ENCODE peak calls at places on chromosomes 3 and 15, in five cellular contexts. H is AG09319, O is AG10803, Q is iris pigment epithelial cell, L is endodermal cell. F is an unnamed sample.
A peak's percentile ranks its signal among the peaks of the same experiment; 100 is the strongest.

GRCh38 chr3:120645083-120645800 is 36.8 kb downstream of the HGD start:
- DNase-seq in H (no peak), O (peak; percentile 15), Q (no peak), L (no peak), F (no peak)

GRCh38 chr3:60746690-60747416 is 504.4 kb downstream of the FHIT start:
- DNase-seq in H (no peak), O (peak; percentile 33), Q (no peak), L (no peak), F (no peak)

GRCh38 chr3:17986393-17986816 is 244.0 kb upstream of the TBC1D5 start:
- DNase-seq in H (no peak), O (no peak), Q (no peak), L (no peak), F (no peak)

GRCh38 chr3:197376020-197376419 is 77.6 kb upstream of the DLG1 start:
- DNase-seq in H (no peak), O (no peak), Q (no peak), L (no peak), F (no peak)

GRCh38 chr15:101162701-101163483 is 89.0 kb downstream of the CHSY1 start:
- DNase-seq in H (no peak), O (no peak), Q (no peak), L (no peak), F (no peak)

GRCh38 chr15:86608461-86608860 is 528.8 kb downstream of the AGBL1 start:
- DNase-seq in H (no peak), O (peak; percentile 13), Q (no peak), L (no peak), F (no peak)

GRCh38 chr15:79168922-79169322 is 78.3 kb upstream of the RASGRF1 start:
- DNase-seq in H (no peak), O (no peak), Q (peak; percentile 32), L (peak; percentile 93), F (no peak)

GRCh38 chr3:72113564-72113963 is 328.6 kb upstream of the PROK2 start:
- DNase-seq in H (no peak), O (no peak), Q (no peak), L (no peak), F (no peak)

GRCh38 chr3:19199131-19199530 is 50.8 kb downstream of the KCNH8 start:
- DNase-seq in H (no peak), O (no peak), Q (no peak), L (no peak), F (no peak)

GRCh38 chr3:179068779-179069530 is 2.7 kb downstream of the ZMAT3 start:
- DNase-seq in H (no peak), O (peak; percentile 64), Q (peak; percentile 67), L (peak; percentile 59), F (peak; percentile 15)

GRCh38 chr3:196633658-196634151 is 5.8 kb upstream of the NRROS start:
- DNase-seq in H (no peak), O (no peak), Q (no peak), L (peak; percentile 47), F (no peak)

GRCh38 chr15:27342991-27343390 is 372.0 kb downstream of the GABRG3 start:
- DNase-seq in H (no peak), O (no peak), Q (no peak), L (peak; percentile 63), F (no peak)

GRCh38 chr3:158936530-158937113 is 134.8 kb downstream of the MFSD1 start:
- DNase-seq in H (no peak), O (no peak), Q (no peak), L (peak; percentile 84), F (no peak)

GRCh38 chr15:57505949-57506391 is 85.7 kb upstream of the MYZAP start:
- DNase-seq in H (no peak), O (peak; percentile 57), Q (peak; percentile 42), L (no peak), F (no peak)

GRCh38 chr15:62212746-62213145 is 47.7 kb upstream of the C2CD4B start:
- DNase-seq in H (no peak), O (no peak), Q (no peak), L (no peak), F (no peak)

GRCh38 chr3:111910806-111911205 is 51.7 kb downstream of the PHLDB2 start:
- DNase-seq in H (no peak), O (peak; percentile 91), Q (peak; percentile 89), L (no peak), F (peak; percentile 56)

GRCh38 chr15:83475551-83475950 is 28.4 kb downstream of the SH3GL3 start:
- DNase-seq in H (no peak), O (peak; percentile 28), Q (peak; percentile 65), L (no peak), F (no peak)

GRCh38 chr15:95972136-95972553 is 358.4 kb upstream of the NR2F2 start:
- DNase-seq in H (peak; percentile 51), O (peak; percentile 79), Q (peak; percentile 66), L (no peak), F (peak; percentile 77)

GRCh38 chr3:59422312-59422711 is 372.5 kb upstream of the CFAP20DC start:
- DNase-seq in H (no peak), O (peak; percentile 23), Q (peak; percentile 92), L (no peak), F (no peak)

F was measured in fibroblast of gingiva.